ENCODE peak calls at places on chromosomes 3 and 15, in four cellular contexts. One of them, this sample, is unnamed.

GRCh38 chr3:56347219-56347871 is 120.9 kb downstream of the ERC2 start:
- DNase-seq in HepG2: no peak
- DNase-seq in left ventricle myocardium inferior: no peak
- DNase-seq in Peyer's patch: no peak
- DNase-seq in this sample: peak

GRCh38 chr3:18778602-18779001 is 353.5 kb upstream of the SATB1 start:
- DNase-seq in HepG2: no peak
- DNase-seq in left ventricle myocardium inferior: no peak
- DNase-seq in Peyer's patch: no peak
- DNase-seq in this sample: no peak

GRCh38 chr3:158106773-158107461 is 697 bp upstream of the SHOX2 start:
- DNase-seq in HepG2: no peak
- DNase-seq in left ventricle myocardium inferior: no peak
- DNase-seq in Peyer's patch: no peak
- DNase-seq in this sample: no peak

GRCh38 chr15:61169904-61170695 is 59.0 kb downstream of the RORA start:
- DNase-seq in HepG2: no peak
- DNase-seq in left ventricle myocardium inferior: no peak
- DNase-seq in Peyer's patch: no peak
- DNase-seq in this sample: no peak

GRCh38 chr3:49867871-49868321 is 1.8 kb downstream of the CAMKV start:
- DNase-seq in HepG2: peak
- DNase-seq in left ventricle myocardium inferior: no peak
- DNase-seq in Peyer's patch: no peak
- DNase-seq in this sample: peak

GRCh38 chr3:31014317-31015040 is 120.0 kb upstream of the GADL1 start:
- DNase-seq in HepG2: no peak
- DNase-seq in left ventricle myocardium inferior: no peak
- DNase-seq in Peyer's patch: no peak
- DNase-seq in this sample: no peak

GRCh38 chr3:19231792-19232461 is 83.6 kb downstream of the KCNH8 start:
- DNase-seq in HepG2: no peak
- DNase-seq in left ventricle myocardium inferior: no peak
- DNase-seq in Peyer's patch: no peak
- DNase-seq in this sample: no peak

GRCh38 chr3:12954891-12955650 is 113.7 kb upstream of the RPL32 start:
- DNase-seq in HepG2: no peak
- DNase-seq in left ventricle myocardium inferior: peak
- DNase-seq in Peyer's patch: peak
- DNase-seq in this sample: peak

GRCh38 chr15:64536244-64536836 is 76.0 kb downstream of the ZNF609 start:
- DNase-seq in HepG2: peak
- DNase-seq in left ventricle myocardium inferior: no peak
- DNase-seq in Peyer's patch: no peak
- DNase-seq in this sample: no peak

GRCh38 chr3:129333891-129334290 is 55.2 kb downstream of the HMCES start:
- DNase-seq in HepG2: no peak
- DNase-seq in left ventricle myocardium inferior: no peak
- DNase-seq in Peyer's patch: no peak
- DNase-seq in this sample: no peak

GRCh38 chr3:72032435-72033118 is 247.6 kb upstream of the PROK2 start:
- DNase-seq in HepG2: no peak
- DNase-seq in left ventricle myocardium inferior: no peak
- DNase-seq in Peyer's patch: no peak
- DNase-seq in this sample: no peak

GRCh38 chr3:6132684-6133432 is 728.1 kb upstream of the GRM7 start:
- DNase-seq in HepG2: no peak
- DNase-seq in left ventricle myocardium inferior: no peak
- DNase-seq in Peyer's patch: no peak
- DNase-seq in this sample: no peak

GRCh38 chr3:171760475-171760874 is 49.8 kb downstream of the PLD1 start:
- DNase-seq in HepG2: no peak
- DNase-seq in left ventricle myocardium inferior: no peak
- DNase-seq in Peyer's patch: peak
- DNase-seq in this sample: no peak

GRCh38 chr3:128706171-128706570 is 19.8 kb upstream of the RAB7A start:
- DNase-seq in HepG2: no peak
- DNase-seq in left ventricle myocardium inferior: no peak
- DNase-seq in Peyer's patch: no peak
- DNase-seq in this sample: no peak

GRCh38 chr15:45702041-45702440 is 67.2 kb downstream of the SQOR start:
- DNase-seq in HepG2: no peak
- DNase-seq in left ventricle myocardium inferior: no peak
- DNase-seq in Peyer's patch: no peak
- DNase-seq in this sample: no peak

GRCh38 chr15:68819451-68820204 is 1.1 kb downstream of the ANP32A start:
- DNase-seq in HepG2: peak
- DNase-seq in left ventricle myocardium inferior: peak
- DNase-seq in Peyer's patch: peak
- DNase-seq in this sample: peak

GRCh38 chr15:50881121-50882048 is 27.1 kb upstream of the AP4E1 start:
- DNase-seq in HepG2: peak
- DNase-seq in left ventricle myocardium inferior: no peak
- DNase-seq in Peyer's patch: no peak
- DNase-seq in this sample: no peak
- H3K27ac ChIP-seq in HepG2: no peak
- H3K27ac ChIP-seq in left ventricle myocardium inferior: no peak
- H3K27ac ChIP-seq in Peyer's patch: no peak
- H3K27ac ChIP-seq in this sample: no peak

DNA sequence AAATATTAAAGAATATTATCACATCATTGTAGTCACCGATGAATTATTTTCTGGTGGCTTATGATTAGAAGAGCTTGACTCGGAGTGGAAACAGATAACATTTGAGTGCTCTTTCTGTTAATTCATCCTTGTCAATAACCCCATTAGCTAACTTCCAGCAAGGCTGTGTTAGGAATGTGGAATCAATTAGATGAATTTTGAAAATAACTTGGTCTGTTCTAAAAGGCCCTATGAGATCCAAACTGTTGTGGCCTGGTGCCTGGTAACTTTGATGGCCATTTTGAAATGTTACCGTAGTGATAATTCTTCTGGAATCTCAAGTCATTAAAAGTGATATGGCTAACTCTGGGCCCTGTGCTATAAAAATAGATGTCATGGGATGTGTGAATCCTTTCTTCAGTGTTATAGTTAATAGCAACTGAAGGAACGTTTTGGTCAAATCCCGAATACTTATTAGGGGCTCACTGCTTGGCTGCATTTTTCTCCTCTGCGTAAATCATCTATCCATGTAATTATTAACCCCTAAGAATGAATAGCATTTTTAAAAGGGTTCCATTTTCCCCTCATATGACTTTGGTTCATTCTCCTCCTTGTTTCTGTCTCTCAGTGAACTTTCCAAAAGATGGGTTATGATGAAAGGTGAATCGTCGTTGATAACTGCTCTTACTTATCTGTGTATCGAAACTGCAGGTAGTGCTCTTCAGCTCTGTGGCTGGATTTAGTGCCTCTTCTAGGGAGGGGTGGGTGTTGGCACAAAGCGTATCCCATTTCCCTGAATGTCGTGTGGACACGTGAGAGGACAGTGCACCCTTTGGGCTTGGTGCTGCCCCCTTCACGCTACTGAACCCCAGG is 82.7 kb downstream of the IGF1R start:
- DNase-seq in HepG2: no peak
- DNase-seq in left ventricle myocardium inferior: no peak
- DNase-seq in Peyer's patch: no peak
- DNase-seq in this sample: no peak
- H3K27ac ChIP-seq in HepG2: no peak
- H3K27ac ChIP-seq in left ventricle myocardium inferior: peak
- H3K27ac ChIP-seq in Peyer's patch: no peak
- H3K27ac ChIP-seq in this sample: peak

DNA sequence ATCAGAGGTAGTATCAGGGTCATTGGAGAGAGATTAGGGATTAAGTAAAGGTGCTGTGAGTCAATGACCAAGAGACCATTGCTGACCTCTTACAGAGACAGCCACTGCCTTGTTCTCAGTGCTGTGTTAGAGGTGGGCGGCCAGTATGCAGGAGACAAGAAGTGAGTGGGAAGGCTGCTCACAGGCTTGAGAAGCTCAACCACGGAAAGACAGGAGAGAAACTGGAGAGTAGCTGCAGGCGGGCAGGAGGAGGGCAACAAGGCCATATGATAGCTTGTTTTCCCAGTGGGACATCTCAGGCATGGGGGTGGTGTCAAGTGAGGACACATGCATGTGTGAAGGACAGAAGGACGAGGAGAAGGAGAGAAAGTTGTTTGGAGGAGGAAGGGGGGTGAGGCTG is 237.3 kb downstream of the PDCD6IP start:
- DNase-seq in HepG2: no peak
- DNase-seq in left ventricle myocardium inferior: no peak
- DNase-seq in Peyer's patch: no peak
- DNase-seq in this sample: no peak
- H3K27ac ChIP-seq in HepG2: no peak
- H3K27ac ChIP-seq in left ventricle myocardium inferior: no peak
- H3K27ac ChIP-seq in Peyer's patch: no peak
- H3K27ac ChIP-seq in this sample: no peak

DNA sequence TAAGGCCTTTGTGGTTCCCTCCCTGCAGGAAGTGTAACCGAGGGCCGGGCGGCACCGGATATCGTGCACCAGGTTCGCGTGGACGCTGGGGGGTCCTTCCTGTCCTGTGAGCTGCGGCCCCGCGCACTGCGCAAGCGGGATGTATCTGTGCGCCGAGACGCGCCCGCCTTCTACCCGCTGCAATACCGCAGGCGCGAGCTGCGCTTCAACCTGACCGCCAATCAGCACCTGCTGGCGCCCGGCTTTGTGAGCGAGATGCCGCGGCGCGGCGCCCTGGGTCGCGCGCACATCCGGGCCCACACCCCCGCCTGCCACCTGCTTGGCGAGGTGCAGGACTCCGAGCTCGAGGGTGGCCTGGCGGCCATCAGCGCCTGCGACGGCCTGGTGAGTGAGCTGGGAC is 35.9 kb downstream of the SAXO2 start:
- DNase-seq in HepG2: no peak
- DNase-seq in left ventricle myocardium inferior: no peak
- DNase-seq in Peyer's patch: peak
- DNase-seq in this sample: no peak
- H3K27ac ChIP-seq in HepG2: no peak
- H3K27ac ChIP-seq in left ventricle myocardium inferior: no peak
- H3K27ac ChIP-seq in Peyer's patch: no peak
- H3K27ac ChIP-seq in this sample: no peak

GRCh38 chr3:139794469-139795265 is 116.9 kb upstream of the NMNAT3 start:
- DNase-seq in HepG2: no peak
- DNase-seq in left ventricle myocardium inferior: no peak
- DNase-seq in Peyer's patch: no peak
- DNase-seq in this sample: no peak
- H3K27ac ChIP-seq in HepG2: no peak
- H3K27ac ChIP-seq in left ventricle myocardium inferior: no peak
- H3K27ac ChIP-seq in Peyer's patch: no peak
- H3K27ac ChIP-seq in this sample: no peak

GRCh38 chr15:90465140-90465929 is 64.4 kb upstream of the CRTC3 start:
- DNase-seq in HepG2: no peak
- DNase-seq in left ventricle myocardium inferior: no peak
- DNase-seq in Peyer's patch: no peak
- DNase-seq in this sample: no peak
- H3K27ac ChIP-seq in HepG2: no peak
- H3K27ac ChIP-seq in left ventricle myocardium inferior: peak
- H3K27ac ChIP-seq in Peyer's patch: no peak
- H3K27ac ChIP-seq in this sample: no peak

DNA sequence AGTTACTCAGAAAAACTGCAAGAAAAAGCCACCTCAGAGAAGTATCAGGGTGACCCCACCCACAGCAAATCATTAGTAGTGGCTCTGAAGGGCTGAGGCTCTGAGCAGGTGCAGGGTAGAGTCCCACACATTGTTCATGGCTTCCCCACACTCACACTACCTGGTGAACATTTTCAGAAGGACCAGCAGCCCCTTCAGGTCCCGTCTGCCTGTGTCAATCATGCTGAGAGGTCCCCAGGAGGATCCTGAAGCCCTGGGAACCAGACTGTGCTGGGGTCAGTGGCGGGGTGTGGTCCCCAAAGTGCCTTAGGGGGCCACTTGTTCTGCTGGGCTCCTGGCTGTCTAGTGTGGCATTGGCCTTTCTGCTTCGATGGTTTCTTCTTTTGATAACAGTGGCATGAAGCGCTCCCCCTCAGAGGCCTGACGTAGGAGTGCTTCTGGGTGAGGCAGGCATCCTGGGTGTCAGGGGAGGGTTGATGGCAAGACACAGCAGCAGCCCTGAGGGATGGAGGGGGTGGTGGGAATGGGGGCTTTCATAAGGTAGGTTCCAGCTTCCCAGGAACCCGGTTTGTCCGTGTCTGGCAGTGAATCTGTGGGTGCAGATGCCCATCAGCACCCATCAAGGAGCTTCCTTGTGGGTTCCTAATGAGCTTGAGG is 19.0 kb upstream of the FANCD2 start:
- DNase-seq in HepG2: no peak
- DNase-seq in left ventricle myocardium inferior: no peak
- DNase-seq in Peyer's patch: peak
- DNase-seq in this sample: peak
- H3K27ac ChIP-seq in HepG2: peak
- H3K27ac ChIP-seq in left ventricle myocardium inferior: no peak
- H3K27ac ChIP-seq in Peyer's patch: no peak
- H3K27ac ChIP-seq in this sample: no peak

DNA sequence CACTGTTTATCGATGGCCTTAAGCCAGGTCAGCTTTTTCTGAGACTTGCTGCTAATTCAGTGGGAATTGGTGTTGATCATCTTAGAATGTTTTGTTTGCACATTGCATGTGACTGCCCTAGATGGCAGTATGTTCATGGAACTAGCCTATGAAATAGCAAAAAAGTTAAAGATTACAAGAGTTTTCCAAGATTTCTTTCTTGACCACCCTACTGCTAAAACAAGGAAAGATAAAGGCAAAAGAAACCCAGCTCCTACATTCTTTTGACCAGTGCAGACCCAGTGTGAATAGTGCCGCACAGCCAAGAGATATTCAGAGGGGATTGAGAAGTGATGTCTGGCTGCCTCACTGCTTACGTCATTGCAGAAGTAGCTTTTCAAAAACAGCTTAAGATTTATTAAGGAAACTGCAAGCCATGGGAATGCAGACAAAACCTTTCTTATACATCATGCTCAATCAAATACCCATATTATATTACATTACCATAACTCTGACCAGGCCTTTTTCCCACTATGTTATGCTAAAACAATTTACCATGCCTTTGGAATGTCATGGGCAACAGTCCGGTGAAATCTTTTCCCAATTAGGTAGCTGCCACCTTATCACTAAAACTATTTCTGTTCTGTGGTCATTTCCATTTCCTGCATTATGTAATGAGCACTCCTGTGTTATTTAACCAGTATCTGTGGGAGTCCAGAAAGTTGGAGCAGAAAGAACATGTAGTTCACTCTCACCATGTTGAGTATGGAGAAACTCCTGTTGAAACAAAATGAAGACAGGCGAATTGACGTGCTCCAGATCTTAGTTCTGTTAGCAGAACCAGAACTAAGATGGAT is 6.0 kb downstream of the PHLDB2 start:
- DNase-seq in HepG2: peak
- DNase-seq in left ventricle myocardium inferior: no peak
- DNase-seq in Peyer's patch: no peak
- DNase-seq in this sample: no peak
- H3K27ac ChIP-seq in HepG2: no peak
- H3K27ac ChIP-seq in left ventricle myocardium inferior: peak
- H3K27ac ChIP-seq in Peyer's patch: peak
- H3K27ac ChIP-seq in this sample: peak